ENCODE peak calls at places on chromosomes 13 and 19, in four cellular contexts. G, D, V and M are unnamed samples.

GRCh38 chr19:19627716-19628498 is at the start of gene LPAR2:
- DNase-seq in G (peak; percentile 41), V (no peak), D (peak; percentile 43), M (no peak)

GRCh38 chr13:37485766-37486165 is 112.8 kb downstream of the POSTN start:
- DNase-seq in G (no peak), D (no peak), V (no peak), M (no peak)

GRCh38 chr13:40624338-40624737 is 42.1 kb downstream of the FOXO1 start:
- DNase-seq in D (no peak), V (no peak), G (no peak), M (no peak)

GRCh38 chr13:34750078-34750703 is 191.9 kb upstream of the NBEA start:
- DNase-seq in D (no peak), G (peak; percentile 17), V (no peak), M (no peak)

GRCh38 chr19:19179548-19180441 is 9.7 kb upstream of the MEF2B start:
- DNase-seq in G (no peak), D (no peak), V (no peak), M (no peak)

GRCh38 chr19:17626456-17626855 is 61.7 kb downstream of the UNC13A start:
- DNase-seq in V (no peak), G (no peak), D (no peak), M (no peak)

GRCh38 chr13:73089216-73089615 is 30.4 kb downstream of the KLF5 start:
- DNase-seq in G (no peak), V (no peak), D (no peak), M (no peak)

GRCh38 chr19:40990972-40991381 is at the start of gene CYP2B6:
- DNase-seq in D (no peak), V (no peak), G (no peak), M (no peak)

GRCh38 chr13:20400774-20401173 is 124.9 kb downstream of the CRYL1 start:
- DNase-seq in D (no peak), V (no peak), G (no peak), M (no peak)

GRCh38 chr19:41392775-41393174 is 4.4 kb downstream of the EXOSC5 start:
- DNase-seq in G (no peak), V (no peak), D (no peak), M (no peak)